ENCODE peak calls at places on chromosome 5, in four cellular contexts. One of them, this sample, is unnamed.

GRCh38 chr5:55997742-55998351 is 3.1 kb upstream of the IL6ST start:
- DNase-seq in dorsolateral prefrontal cortex: no peak
- DNase-seq in pancreas: no peak
- DNase-seq in mammary epithelial cell: peak; percentile 92
- DNase-seq in this sample: no peak

GRCh38 chr5:122715095-122715494 is 59.8 kb upstream of the SNX2 start:
- DNase-seq in dorsolateral prefrontal cortex: no peak
- DNase-seq in pancreas: no peak
- DNase-seq in mammary epithelial cell: peak; percentile 23
- DNase-seq in this sample: no peak

GRCh38 chr5:14687023-14687665 is 22.6 kb downstream of the OTULIN start:
- DNase-seq in dorsolateral prefrontal cortex: no peak
- DNase-seq in mammary epithelial cell: peak; percentile 46
- DNase-seq in pancreas: no peak
- DNase-seq in this sample: no peak

GRCh38 chr5:74135033-74135432 is 505.5 kb downstream of the ENC1 start:
- DNase-seq in pancreas: no peak
- DNase-seq in mammary epithelial cell: no peak
- DNase-seq in dorsolateral prefrontal cortex: no peak
- DNase-seq in this sample: no peak

GRCh38 chr5:82406200-82406773 is 128.1 kb upstream of the RPS23 start:
- DNase-seq in mammary epithelial cell: peak; percentile 100
- DNase-seq in dorsolateral prefrontal cortex: no peak
- DNase-seq in pancreas: no peak
- DNase-seq in this sample: no peak

GRCh38 chr5:135747824-135748223 is 86.6 kb upstream of the SLC25A48 start:
- DNase-seq in dorsolateral prefrontal cortex: no peak
- DNase-seq in pancreas: no peak
- DNase-seq in mammary epithelial cell: no peak
- DNase-seq in this sample: no peak

GRCh38 chr5:129899454-129899853 is 4.8 kb upstream of the CHSY3 start:
- DNase-seq in pancreas: no peak
- DNase-seq in mammary epithelial cell: peak; percentile 11
- DNase-seq in dorsolateral prefrontal cortex: no peak
- DNase-seq in this sample: no peak

GRCh38 chr5:6356578-6357164 is 21.7 kb downstream of the MED10 start:
- DNase-seq in pancreas: no peak
- DNase-seq in mammary epithelial cell: no peak
- DNase-seq in dorsolateral prefrontal cortex: no peak
- DNase-seq in this sample: no peak

GRCh38 chr5:177327539-177328522 is 16.1 kb upstream of the MXD3 start:
- DNase-seq in dorsolateral prefrontal cortex: peak; percentile 41
- DNase-seq in pancreas: peak; percentile 57
- DNase-seq in mammary epithelial cell: peak; percentile 72
- DNase-seq in this sample: peak; percentile 30

GRCh38 chr5:136212252-136212721 is 19.3 kb upstream of the SMIM32 start:
- DNase-seq in mammary epithelial cell: no peak
- DNase-seq in pancreas: peak; percentile 63
- DNase-seq in dorsolateral prefrontal cortex: no peak
- DNase-seq in this sample: peak; percentile 47

GRCh38 chr5:27316283-27316675 is 277.9 kb upstream of the CDH9 start:
- DNase-seq in pancreas: no peak
- DNase-seq in dorsolateral prefrontal cortex: no peak
- DNase-seq in mammary epithelial cell: peak; percentile 33
- DNase-seq in this sample: no peak

GRCh38 chr5:65854931-65855330 is 71.4 kb upstream of the ERBIN start:
- DNase-seq in dorsolateral prefrontal cortex: no peak
- DNase-seq in mammary epithelial cell: no peak
- DNase-seq in pancreas: no peak
- DNase-seq in this sample: no peak

GRCh38 chr5:112109331-112109993 is 309.6 kb downstream of the EPB41L4A start:
- DNase-seq in dorsolateral prefrontal cortex: no peak
- DNase-seq in pancreas: peak; percentile 58
- DNase-seq in mammary epithelial cell: peak; percentile 62
- DNase-seq in this sample: no peak

GRCh38 chr5:140107312-140108092 is 6.4 kb upstream of the PURA start:
- DNase-seq in dorsolateral prefrontal cortex: peak; percentile 95
- DNase-seq in pancreas: peak; percentile 94
- DNase-seq in mammary epithelial cell: peak; percentile 92
- DNase-seq in this sample: peak; percentile 93
- TF ChIP-seq CTCF in dorsolateral prefrontal cortex: peak; percentile 50
- TF ChIP-seq CTCF in pancreas: no peak
- TF ChIP-seq CTCF in mammary epithelial cell: no peak
- TF ChIP-seq CTCF in this sample: no peak

GRCh38 chr5:88145603-88146467 is 122.8 kb downstream of the TMEM161B start:
- DNase-seq in mammary epithelial cell: no peak
- DNase-seq in pancreas: no peak
- DNase-seq in dorsolateral prefrontal cortex: peak; percentile 47
- DNase-seq in this sample: no peak
- H3K4me3 ChIP-seq in mammary epithelial cell: no peak overlapping the region
- H3K4me3 ChIP-seq in pancreas: no peak overlapping the region
- H3K4me3 ChIP-seq in dorsolateral prefrontal cortex: peak overlapping the region; percentile 62
- H3K4me3 ChIP-seq in this sample: no peak overlapping the region

DNA sequence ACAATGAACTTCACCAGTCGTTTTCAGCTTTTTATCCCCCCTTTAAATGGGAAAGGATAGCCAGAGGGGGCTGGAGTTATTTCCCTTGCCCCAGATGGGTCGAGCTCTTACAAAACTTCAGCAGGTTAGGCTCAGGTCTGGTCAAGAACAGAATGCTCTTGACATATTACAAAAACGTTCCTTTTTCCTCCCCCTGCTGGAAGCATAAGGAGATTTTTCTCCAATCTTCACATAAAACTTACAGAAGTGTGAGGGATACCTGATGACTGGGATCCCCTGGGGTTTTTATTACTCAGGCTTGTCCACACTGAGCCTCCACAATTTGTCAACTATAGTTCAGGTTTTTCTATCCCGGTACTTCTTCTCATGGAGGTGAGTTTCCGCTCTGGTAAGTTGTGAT is 60.8 kb downstream of the CSF2 start:
- DNase-seq in mammary epithelial cell: peak; percentile 73
- DNase-seq in dorsolateral prefrontal cortex: no peak
- DNase-seq in pancreas: no peak
- DNase-seq in this sample: no peak
- TF ChIP-seq CTCF in mammary epithelial cell: peak; percentile 18
- TF ChIP-seq CTCF in dorsolateral prefrontal cortex: no peak
- TF ChIP-seq CTCF in pancreas: no peak
- TF ChIP-seq CTCF in this sample: no peak

GRCh38 chr5:52466749-52467148 is 321.0 kb upstream of the ITGA1 start:
- DNase-seq in dorsolateral prefrontal cortex: no peak
- DNase-seq in pancreas: no peak
- DNase-seq in mammary epithelial cell: no peak
- DNase-seq in this sample: no peak

GRCh38 chr5:52469420-52469819 is 318.3 kb upstream of the ITGA1 start:
- DNase-seq in dorsolateral prefrontal cortex: no peak
- DNase-seq in mammary epithelial cell: no peak
- DNase-seq in pancreas: no peak
- DNase-seq in this sample: no peak

GRCh38 chr5:52468980-52469379 is 318.7 kb upstream of the ITGA1 start:
- DNase-seq in dorsolateral prefrontal cortex: no peak
- DNase-seq in mammary epithelial cell: no peak
- DNase-seq in pancreas: no peak
- DNase-seq in this sample: no peak

DNA sequence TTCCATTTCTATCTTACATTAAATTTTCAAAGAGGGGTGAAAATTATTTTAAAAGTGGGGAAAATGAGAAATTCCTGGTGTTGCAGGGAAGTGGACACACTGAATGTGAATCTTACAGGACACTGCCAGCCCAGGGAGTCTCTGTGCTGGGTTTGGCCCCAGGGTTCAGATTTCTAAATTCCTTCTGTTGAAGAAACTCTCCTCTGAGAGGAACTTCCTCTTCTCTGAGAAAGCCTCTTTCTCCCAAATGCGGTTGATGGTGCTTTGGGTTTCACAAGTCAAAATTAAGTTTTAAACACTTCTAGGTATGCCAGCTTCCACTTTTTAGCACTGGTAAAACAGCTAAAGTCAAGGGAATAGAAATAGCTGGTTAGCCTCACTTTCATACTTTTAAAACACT is 317.9 kb upstream of the ITGA1 start:
- DNase-seq in pancreas: no peak
- DNase-seq in dorsolateral prefrontal cortex: no peak
- DNase-seq in mammary epithelial cell: no peak
- DNase-seq in this sample: no peak
- H3K4me3 ChIP-seq in pancreas: no peak overlapping the region
- H3K4me3 ChIP-seq in dorsolateral prefrontal cortex: no peak overlapping the region
- H3K4me3 ChIP-seq in mammary epithelial cell: no peak overlapping the region
- H3K4me3 ChIP-seq in this sample: no peak overlapping the region

This sample was measured in CD8-positive, alpha-beta T cell.